ENCODE peak calls at places on chromosome 3, in four cellular contexts. U is HepG2, D is mesendoderm, Y is A549. O is an unnamed sample. For H3K4me1, the result is how much of the 10 kb centered on the place peaks cover.

GRCh38 chr3:36868614-36869436 is 76.0 kb downstream of the TRANK1 start:
- DNase-seq in U (peak), D (peak), Y (peak), O (peak)

GRCh38 chr3:136332776-136333175 is 82.6 kb downstream of the PCCB start:
- DNase-seq in D (no peak), Y (no peak), U (peak), O (no peak)

GRCh38 chr3:126216416-126216815 is 36.0 kb upstream of the ALDH1L1 start:
- DNase-seq in Y (no peak), U (no peak), D (no peak), O (peak)

GRCh38 chr3:178690571-178690970 is 154.3 kb downstream of the KCNMB2 start:
- DNase-seq in Y (no peak), U (no peak), D (no peak), O (no peak)

GRCh38 chr3:129627350-129628168 is 21.1 kb upstream of the PLXND1 start:
- DNase-seq in U (peak), Y (peak), D (peak), O (peak)

GRCh38 chr3:76824658-76825310 is 215.1 kb upstream of the ROBO2 start:
- DNase-seq in D (no peak), U (no peak), Y (no peak), O (no peak)

GRCh38 chr3:188489639-188490405 is 335.9 kb downstream of the LPP start:
- DNase-seq in D (no peak), U (no peak), Y (no peak), O (peak)

GRCh38 chr3:34078418-34078817 is 280.0 kb downstream of the PDCD6IP start:
- DNase-seq in Y (no peak), U (no peak), D (no peak), O (no peak)

GRCh38 chr3:54784021-54784420 is 143.8 kb downstream of the LRTM1 start:
- DNase-seq in D (no peak), Y (no peak), U (no peak), O (peak)

GRCh38 chr3:197542741-197543454 is 12.9 kb downstream of the BDH1 start:
- DNase-seq in D (no peak), Y (no peak), U (no peak), O (no peak)

GRCh38 chr3:126664591-126665214 is 9.8 kb upstream of the TXNRD3 start:
- DNase-seq in Y (no peak), D (peak), U (peak), O (no peak)

GRCh38 chr3:45137656-45138181 is 8.5 kb downstream of the CDCP1 start:
- DNase-seq in U (no peak), Y (no peak), D (peak), O (no peak)

GRCh38 chr3:148315756-148316155 is 381.9 kb upstream of the AGTR1 start:
- DNase-seq in U (no peak), D (no peak), Y (no peak), O (no peak)

GRCh38 chr3:18447720-18448119 is 22.6 kb upstream of the SATB1 start:
- DNase-seq in D (no peak), Y (no peak), U (no peak), O (no peak)

GRCh38 chr3:69855436-69856162 is 116.3 kb downstream of the MITF start:
- DNase-seq in Y (no peak), D (peak), U (no peak), O (peak)

GRCh38 chr3:28615071-28615470 is 266.4 kb upstream of the AZI2 start:
- DNase-seq in U (no peak), Y (no peak), D (no peak), O (no peak)

GRCh38 chr3:135137296-135137695 is 342.2 kb downstream of the EPHB1 start:
- DNase-seq in U (no peak), D (no peak), Y (no peak), O (no peak)

GRCh38 chr3:42701371-42702065 is 1.1 kb downstream of the HHATL start:
- DNase-seq in U (peak), Y (peak), D (peak), O (no peak)

GRCh38 chr3:46299608-46300460 is 54.1 kb upstream of the CCR2 start:
- DNase-seq in D (no peak), Y (no peak), U (no peak), O (peak)

GRCh38 chr3:122760457-122761271 is 33.0 kb downstream of the HSPBAP1 start:
- DNase-seq in U (no peak), Y (no peak), D (peak), O (no peak)

GRCh38 chr3:120198305-120198878 is 86.6 kb downstream of the GPR156 start:
- DNase-seq in U (peak), D (peak), Y (peak), O (peak)

GRCh38 chr3:13684854-13685253 is 135.9 kb downstream of the FBLN2 start:
- DNase-seq in D (no peak), Y (no peak), U (no peak), O (no peak)

GRCh38 chr3:40588406-40588805 is 63.6 kb downstream of the ZNF621 start:
- DNase-seq in Y (no peak), D (peak), U (peak), O (peak)

GRCh38 chr3:183533410-183534132 is 21.9 kb downstream of the KLHL6 start:
- DNase-seq in D (no peak), U (no peak), Y (no peak), O (no peak)

GRCh38 chr3:73687081-73688004 is 62.6 kb upstream of the PDZRN3 start:
- DNase-seq in D (peak), U (no peak), Y (no peak), O (no peak)

GRCh38 chr3:188153949-188154757 is at the start of gene LPP:
- DNase-seq in Y (peak), U (peak), D (peak), O (peak)

GRCh38 chr3:143821862-143822261 is 26.4 kb downstream of the SLC9A9 start:
- DNase-seq in D (no peak), U (no peak), Y (no peak), O (no peak)

GRCh38 chr3:143529018-143529478 is 319.2 kb downstream of the SLC9A9 start:
- DNase-seq in U (no peak), D (no peak), Y (no peak), O (no peak)

DNA sequence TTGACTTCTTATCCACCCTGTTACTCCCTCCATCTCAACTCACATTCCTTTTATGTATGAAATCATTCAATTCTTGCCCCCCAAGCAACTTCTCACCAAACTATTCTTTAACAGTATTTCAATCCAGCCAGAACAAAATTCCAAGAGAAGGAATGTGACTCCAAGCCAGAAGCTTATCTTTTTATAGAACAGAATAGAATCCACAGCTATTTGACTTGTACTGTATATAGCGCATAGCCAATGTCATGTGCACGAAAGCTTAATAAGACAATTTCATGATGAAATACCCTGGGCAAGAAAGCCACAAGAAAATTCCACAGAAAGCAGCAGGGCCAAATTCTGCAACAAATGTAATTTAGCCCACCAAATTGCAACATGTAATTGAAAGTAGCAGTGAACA is 127.6 kb upstream of the UBE2E2 start:
- DNase-seq in D (no peak), Y (no peak), U (no peak), O (no peak)
- H3K4me1 ChIP-seq in D (under half), Y (under half), U (under half), O (under half)

GRCh38 chr3:17054944-17055343 is 170.2 kb downstream of the PLCL2 start:
- DNase-seq in D (no peak), U (no peak), Y (no peak), O (no peak)

GRCh38 chr3:17055374-17056276 is 170.9 kb downstream of the PLCL2 start:
- DNase-seq in U (no peak), Y (no peak), D (no peak), O (no peak)

GRCh38 chr3:17059966-17060560 is 175.3 kb downstream of the PLCL2 start:
- DNase-seq in U (no peak), D (no peak), Y (no peak), O (no peak)

GRCh38 chr3:17054301-17054700 is 169.5 kb downstream of the PLCL2 start:
- DNase-seq in Y (no peak), D (no peak), U (no peak), O (no peak)

GRCh38 chr3:17057316-17057715 is 172.6 kb downstream of the PLCL2 start:
- DNase-seq in U (no peak), D (no peak), Y (no peak), O (no peak)
- H3K4me2 ChIP-seq in U (no peak), D (no peak), Y (no peak), O (no peak)

DNA sequence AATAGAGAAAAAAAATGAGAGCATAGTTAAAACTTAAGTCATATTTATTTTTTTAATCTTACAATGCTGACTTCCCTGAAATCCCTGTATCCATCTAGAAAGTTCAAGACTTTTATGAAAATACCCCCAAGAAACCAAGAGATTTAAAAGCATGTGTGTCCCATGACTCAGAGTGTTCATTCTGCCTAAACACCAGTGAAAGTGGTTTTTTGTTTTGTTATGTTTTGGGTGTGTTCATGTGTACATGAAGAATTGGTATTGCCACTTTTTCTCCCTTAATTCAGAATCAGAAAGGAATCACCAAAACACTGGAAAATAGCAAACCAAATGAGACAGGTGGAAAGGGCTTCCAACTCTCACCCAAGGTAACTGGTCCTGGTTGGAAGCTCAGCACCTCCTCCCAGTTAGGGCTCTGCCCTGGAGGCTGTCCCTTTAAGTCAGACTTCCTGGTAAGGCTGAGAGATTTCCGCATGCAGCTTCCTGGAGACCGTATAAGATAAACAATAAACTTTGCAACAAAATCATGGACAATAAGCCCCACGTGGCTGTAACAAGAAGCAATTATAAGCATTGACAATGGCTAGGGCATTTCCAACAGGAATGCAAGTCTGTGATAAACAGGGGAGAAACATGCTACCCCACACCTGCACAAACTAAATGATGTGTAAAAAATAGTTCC is 121.9 kb upstream of the ARHGEF3 start:
- DNase-seq in D (peak), U (no peak), Y (no peak), O (peak)
- H3K4me1 ChIP-seq in D (under half), U (under half), Y (under half), O (under half)

DNA sequence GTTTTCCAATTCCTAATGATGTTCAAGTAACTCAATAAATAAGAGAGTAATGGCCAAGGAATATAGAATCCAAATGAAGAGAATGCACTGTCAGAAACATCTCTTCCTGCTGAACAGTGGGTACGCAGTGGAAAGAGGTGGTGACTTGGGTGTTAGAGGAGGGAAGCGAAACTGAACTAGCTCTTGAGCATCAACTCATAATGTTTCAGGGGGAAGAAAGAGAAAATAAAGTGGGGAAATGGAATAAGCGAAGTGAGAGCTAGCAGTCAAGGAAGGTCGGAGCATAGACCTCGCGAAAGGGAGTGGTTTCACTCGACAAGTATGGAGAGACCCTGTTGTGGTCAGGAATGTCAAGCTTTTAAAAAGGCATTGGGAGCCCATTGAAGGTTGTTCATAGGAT is 309.5 kb downstream of the GAP43 start:
- DNase-seq in D (no peak), U (no peak), Y (no peak), O (no peak)
- H3K4me2 ChIP-seq in D (no peak), U (no peak), Y (no peak), O (no peak)

GRCh38 chr3:114380233-114380645 is 86.4 kb downstream of the TIGIT start:
- DNase-seq in U (no peak), D (peak), Y (no peak), O (peak)
- H3K4me1 ChIP-seq in U (under half), D (under half), Y (under half), O (under half)

DNA sequence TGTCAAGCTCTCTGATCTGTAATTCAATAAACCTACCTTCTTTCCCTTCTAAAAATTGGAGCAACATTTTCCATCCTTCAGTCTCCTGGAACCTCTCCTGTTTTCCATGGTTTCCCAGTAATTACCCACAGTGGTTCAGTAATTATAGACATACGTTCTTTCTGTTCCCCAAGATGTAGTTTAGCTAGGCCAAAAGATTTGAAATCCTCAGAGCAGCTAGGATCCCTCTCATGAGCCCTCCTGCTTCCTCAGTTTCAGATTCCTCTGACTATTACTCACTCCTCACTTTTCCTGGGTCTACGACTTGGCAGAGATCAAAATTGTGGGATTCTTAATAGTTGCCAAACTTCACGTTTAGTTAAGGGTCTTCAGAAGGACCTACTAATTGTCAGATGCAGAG is 76.9 kb upstream of the IGSF10 start:
- DNase-seq in Y (no peak), U (no peak), D (no peak), O (no peak)
- H3K4me2 ChIP-seq in Y (no peak), U (no peak), D (no peak), O (no peak)

DNA sequence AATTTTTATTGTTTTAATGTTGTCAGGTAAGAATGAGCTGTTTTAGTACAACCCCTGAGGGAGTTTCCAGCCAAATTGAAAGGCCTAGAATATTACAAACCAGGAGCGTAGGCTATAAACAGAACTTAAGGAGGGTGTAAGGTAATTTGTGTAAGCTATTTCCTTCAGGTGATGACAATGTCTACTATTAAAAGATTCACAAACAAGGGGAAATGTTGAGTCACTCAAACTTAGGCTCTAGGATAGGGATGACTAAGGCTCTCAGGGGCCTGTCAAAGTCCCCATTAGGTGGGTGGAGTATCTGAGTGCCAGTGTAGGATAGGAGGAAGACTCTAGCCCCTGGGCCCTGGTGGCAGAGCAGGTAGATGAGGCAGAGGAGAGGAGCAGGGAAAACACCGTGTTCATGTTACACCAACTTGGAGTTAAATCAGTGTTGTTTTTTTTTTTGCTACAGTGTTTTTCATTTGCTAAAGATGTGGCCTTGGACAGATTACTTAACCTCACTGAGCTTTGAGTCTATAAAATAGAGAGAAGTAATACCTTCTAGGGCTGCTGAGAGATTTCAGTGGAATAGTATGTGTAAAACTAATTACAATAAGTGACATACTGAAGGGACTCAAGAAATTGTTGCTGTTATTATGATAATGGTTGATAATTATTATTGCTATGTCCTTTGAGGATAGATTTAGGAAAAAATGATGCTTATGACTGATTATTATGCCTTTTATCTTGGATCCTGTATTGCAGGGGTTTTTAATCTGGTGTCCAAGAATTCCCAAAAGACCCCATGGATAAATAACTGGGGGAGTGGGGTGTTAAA is 10.2 kb downstream of the TM4SF1 start:
- DNase-seq in Y (peak), D (peak), U (peak), O (peak)
- H3K4me1 ChIP-seq in Y (half or more), D (under half), U (half or more), O (half or more)

O was measured in mammary epithelial cell.